ENCODE peak calls at places on chromosomes 6 and 20, in ten cellular contexts. E is heart left ventricle; N is stimulated activated CD4-positive, alpha-beta T cell treated with anti-CD3 and anti-CD28 coated beads, TNF-alpha, amount 100 ng/mL, for 1 hour; P is ELR; C is stimulated activated CD8-positive, alpha-beta memory T cell treated with anti-CD3 and anti-CD28 coated beads, Interleukin-4, amount 100 ng/mL, for 1 hour; F is T-helper 22 cell; G is posterior cingulate gyrus; O is NB4; L is cardiac fibroblast; Q is AG09309. M is an unnamed sample.

GRCh38 chr20:18778993-18779392 is 34.6 kb upstream of the SCP2D1 start:
- DNase-seq in P (no peak), C (no peak), E (no peak), N (no peak), Q (no peak), L (no peak), G (no peak), F (no peak), O (no peak), M (no peak)

GRCh38 chr6:133315811-133316210 is 74.7 kb downstream of the EYA4 start:
- DNase-seq in E (no peak), F (no peak), C (no peak), P (no peak), O (peak; percentile 9), Q (no peak), N (no peak), L (no peak), G (no peak), M (no peak)

GRCh38 chr20:43590036-43590391 is 723 bp upstream of the IFT52 start:
- DNase-seq in F (no peak), P (peak; percentile 24), N (no peak), E (no peak), L (no peak), Q (no peak), C (no peak), G (peak; percentile 28), O (no peak), M (no peak)

GRCh38 chr6:168196385-168196860 is 117.4 kb upstream of the FRMD1 start:
- DNase-seq in Q (no peak), E (no peak), G (no peak), O (no peak), L (no peak), N (no peak), C (no peak), F (no peak), P (no peak), M (peak; percentile 48)

GRCh38 chr6:137283940-137284910 is 65.0 kb upstream of the IFNGR1 start:
- DNase-seq in C (no peak), E (no peak), P (peak; percentile 28), O (no peak), Q (no peak), F (no peak), G (no peak), N (no peak), L (peak; percentile 16), M (no peak)

GRCh38 chr6:83292900-83293843 is 100.0 kb downstream of the RWDD2A start:
- DNase-seq in C (no peak), P (no peak), N (no peak), E (no peak), G (no peak), F (no peak), Q (no peak), L (no peak), O (no peak), M (no peak)

GRCh38 chr6:150143521-150144293 is 863 bp downstream of the PPP1R14C start:
- DNase-seq in F (no peak), G (peak; percentile 30), C (no peak), N (no peak), O (no peak), P (no peak), L (no peak), E (peak; percentile 24), Q (no peak), M (peak; percentile 31)

GRCh38 chr20:31642837-31643236 is 5.1 kb downstream of the COX4I2 start:
- DNase-seq in P (no peak), C (no peak), F (no peak), L (no peak), O (no peak), E (no peak), G (no peak), N (no peak), Q (no peak), M (no peak)

GRCh38 chr20:10467985-10468845 is 33.1 kb downstream of the SLX4IP start:
- DNase-seq in L (peak; percentile 40), Q (no peak), C (no peak), P (no peak), N (no peak), F (no peak), O (no peak), E (no peak), G (no peak), M (no peak)

GRCh38 chr20:33843854-33844253 is 32.7 kb downstream of the CHMP4B start:
- DNase-seq in Q (no peak), G (no peak), L (peak; percentile 9), O (no peak), F (no peak), N (no peak), C (no peak), E (no peak), P (no peak), M (no peak)